ENCODE peak calls at places on chromosomes 12 and 14, in five cellular contexts. Y, I, H, Z and G are unnamed samples.

GRCh38 chr12:3130053-3130805 is 53.0 kb downstream of the TSPAN9 start:
- DNase-seq in I (no peak), H (no peak), Y (no peak), Z (no peak), G (no peak)

GRCh38 chr14:76919811-76920571 is 93.8 kb downstream of the LRRC74A start:
- DNase-seq in H (no peak), Y (peak), Z (no peak), I (peak), G (peak)

GRCh38 chr14:74038015-74038859 is 19.1 kb downstream of the BBOF1 start:
- DNase-seq in H (no peak), I (no peak), Z (no peak), Y (no peak), G (no peak)

GRCh38 chr12:123494124-123494843 is 36.3 kb downstream of the SNRNP35 start:
- DNase-seq in I (no peak), Y (peak), Z (no peak), H (no peak), G (no peak)

GRCh38 chr12:102439391-102440108 is 40.8 kb downstream of the IGF1 start:
- DNase-seq in H (no peak), I (no peak), Y (no peak), Z (no peak), G (no peak)

GRCh38 chr14:83342590-83342989 is 1808.9 kb upstream of the SEL1L start:
- DNase-seq in H (no peak), Z (no peak), I (no peak), Y (peak), G (no peak)

GRCh38 chr12:96219700-96220206 is 25.6 kb downstream of the ELK3 start:
- DNase-seq in Z (peak), Y (no peak), I (peak), H (peak), G (peak)

GRCh38 chr12:40505327-40505726 is 186.9 kb upstream of the CNTN1 start:
- DNase-seq in Y (no peak), I (no peak), Z (no peak), H (no peak), G (no peak)

GRCh38 chr14:99065551-99065950 is 206.4 kb downstream of the BCL11B start:
- DNase-seq in I (no peak), H (no peak), Y (no peak), Z (no peak), G (no peak)

GRCh38 chr12:5438671-5439200 is 6.8 kb downstream of the NTF3 start:
- DNase-seq in H (no peak), Y (no peak), Z (no peak), I (no peak), G (no peak)

GRCh38 chr12:62861586-62861985 is 73.4 kb downstream of the PPM1H start:
- DNase-seq in I (no peak), Y (no peak), Z (no peak), H (no peak), G (no peak)

GRCh38 chr14:64673748-64674147 is 30.5 kb upstream of the PLEKHG3 start:
- DNase-seq in Z (no peak), I (no peak), H (no peak), Y (no peak), G (no peak)

GRCh38 chr12:32084017-32084688 is 22.5 kb upstream of the BICD1 start:
- DNase-seq in I (no peak), H (no peak), Z (no peak), Y (no peak), G (no peak)

GRCh38 chr12:47903927-47904646 is 707 bp downstream of the VDR start:
- DNase-seq in Z (peak), Y (peak), H (peak), I (no peak), G (peak)

GRCh38 chr14:74492413-74493342 is at the start of gene NPC2:
- DNase-seq in H (no peak), Y (no peak), I (no peak), Z (no peak), G (no peak)

GRCh38 chr14:104544362-104544761 is 35.2 kb upstream of the C14orf180 start:
- DNase-seq in I (no peak), Z (no peak), H (no peak), Y (peak), G (no peak)

GRCh38 chr14:21852061-21852664 is 178.5 kb upstream of the OR4E1 start:
- DNase-seq in Y (peak), I (no peak), Z (no peak), H (no peak), G (no peak)

GRCh38 chr14:24398298-24398942 is 383 bp upstream of the NYNRIN start:
- DNase-seq in H (no peak), Y (no peak), I (no peak), Z (no peak), G (no peak)

GRCh38 chr12:27583057-27583797 is 59.2 kb downstream of the PPFIBP1 start:
- DNase-seq in I (no peak), Z (no peak), Y (no peak), H (no peak), G (no peak)

GRCh38 chr12:108468149-108468968 is 46.7 kb upstream of the FICD start:
- DNase-seq in I (no peak), Z (no peak), Y (no peak), H (no peak), G (no peak)

GRCh38 chr12:4268549-4269181 is 4.9 kb upstream of the CCND2 start:
- DNase-seq in Y (no peak), Z (no peak), H (no peak), I (no peak), G (no peak)

GRCh38 chr14:61662437-61663311 is 32.6 kb upstream of the HIF1A start:
- DNase-seq in Z (peak), H (no peak), I (peak), Y (no peak), G (peak)

GRCh38 chr12:88308825-88309224 is 166.7 kb downstream of the TMTC3 start:
- DNase-seq in Z (no peak), I (no peak), Y (no peak), H (peak), G (no peak)

GRCh38 chr14:64717870-64718269 is 13.6 kb downstream of the PLEKHG3 start:
- DNase-seq in Y (no peak), H (no peak), I (no peak), Z (no peak), G (no peak)

GRCh38 chr12:75883241-75883640 is 148.3 kb downstream of the PHLDA1 start:
- DNase-seq in Y (no peak), H (no peak), Z (no peak), I (no peak), G (no peak)

GRCh38 chr14:101788016-101788695 is 26.6 kb downstream of the PPP2R5C start:
- DNase-seq in H (no peak), Y (no peak), I (no peak), Z (no peak), G (no peak)

GRCh38 chr14:103846569-103847438 is 571 bp downstream of the PPP1R13B start:
- DNase-seq in Z (no peak), Y (peak), H (no peak), I (no peak), G (no peak)

GRCh38 chr12:93766802-93767523 is 89.8 kb downstream of the CRADD start:
- DNase-seq in H (no peak), Y (no peak), I (no peak), Z (no peak), G (no peak)

GRCh38 chr14:52269100-52269499 is 1.6 kb downstream of the PTGDR start:
- DNase-seq in Y (no peak), Z (no peak), I (no peak), H (no peak), G (no peak)
- H3K4me3 ChIP-seq in Y (peak), Z (no peak), I (no peak), H (no peak), G (no peak)

GRCh38 chr12:9124346-9125031 is 8.8 kb upstream of the A2M start:
- DNase-seq in H (no peak), Y (peak), Z (no peak), I (no peak), G (no peak)

GRCh38 chr12:9120487-9121184 is 4.9 kb upstream of the A2M start:
- DNase-seq in Z (no peak), I (no peak), H (no peak), Y (no peak), G (no peak)

GRCh38 chr12:9127484-9127883 is 11.8 kb upstream of the A2M start:
- DNase-seq in I (no peak), Y (peak), Z (no peak), H (no peak), G (no peak)

GRCh38 chr12:9122166-9122609 is 6.5 kb upstream of the A2M start:
- DNase-seq in I (no peak), Z (no peak), Y (no peak), H (no peak), G (no peak)

GRCh38 chr12:9123741-9124140 is 8.0 kb upstream of the A2M start:
- DNase-seq in Y (no peak), H (no peak), Z (no peak), I (no peak), G (no peak)
- H3K4me3 ChIP-seq in Y (peak), H (no peak), Z (no peak), I (no peak), G (no peak)

DNA sequence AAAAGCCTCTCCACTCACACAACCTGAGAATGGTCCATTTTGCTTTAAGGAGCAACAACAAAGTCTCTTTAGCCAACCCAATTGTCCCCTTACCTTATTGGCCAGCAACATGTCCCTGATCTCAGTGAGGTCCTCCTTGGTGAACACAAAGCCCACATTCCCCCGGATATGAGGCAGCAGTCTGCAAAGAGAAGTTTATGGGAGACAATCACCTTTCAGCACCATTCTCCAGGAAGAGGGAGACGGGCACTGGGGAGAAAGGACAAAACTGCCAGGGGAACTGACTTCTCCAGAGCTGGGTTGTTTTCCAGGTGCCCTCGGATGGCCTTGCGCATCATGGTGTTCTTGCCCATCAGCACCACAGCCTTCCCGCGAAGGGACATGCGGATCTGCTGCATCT is 1.9 kb downstream of the RPLP0 start:
- DNase-seq in I (no peak), H (no peak), Y (no peak), Z (no peak), G (no peak)
- H3K4me3 ChIP-seq in I (peak), H (peak), Y (peak), Z (no peak), G (no peak)

DNA sequence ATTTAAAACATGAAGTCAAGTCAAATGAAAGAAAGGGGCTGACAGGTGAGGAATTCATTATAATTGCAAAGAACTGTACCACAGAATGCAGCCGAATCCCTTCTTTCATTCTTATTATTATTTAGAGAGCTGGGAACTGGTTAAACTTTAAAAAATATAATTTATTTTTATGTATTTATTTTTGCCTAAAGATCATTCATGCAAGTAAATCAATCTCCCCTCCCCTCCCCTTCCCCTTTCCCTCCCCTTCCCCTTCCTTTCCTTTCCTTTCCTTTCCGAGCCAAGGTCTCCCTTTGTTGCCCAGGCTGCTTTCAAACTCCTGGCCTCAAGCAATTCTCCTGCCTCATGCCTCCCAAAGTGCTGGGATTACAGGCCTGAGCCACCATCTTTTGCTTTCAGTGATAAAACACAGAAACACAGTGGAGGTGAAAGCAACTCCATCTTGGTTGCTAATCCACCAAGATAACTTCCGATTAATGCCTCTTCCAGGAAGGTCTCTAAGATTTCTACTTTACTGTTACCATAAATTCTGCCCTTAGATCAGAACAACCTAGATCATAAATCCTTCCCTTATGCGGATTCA is 6.0 kb upstream of the UBC start:
- DNase-seq in Z (no peak), Y (no peak), H (no peak), I (no peak), G (no peak)
- H3K4me3 ChIP-seq in Z (no peak), Y (no peak), H (no peak), I (no peak), G (no peak)

DNA sequence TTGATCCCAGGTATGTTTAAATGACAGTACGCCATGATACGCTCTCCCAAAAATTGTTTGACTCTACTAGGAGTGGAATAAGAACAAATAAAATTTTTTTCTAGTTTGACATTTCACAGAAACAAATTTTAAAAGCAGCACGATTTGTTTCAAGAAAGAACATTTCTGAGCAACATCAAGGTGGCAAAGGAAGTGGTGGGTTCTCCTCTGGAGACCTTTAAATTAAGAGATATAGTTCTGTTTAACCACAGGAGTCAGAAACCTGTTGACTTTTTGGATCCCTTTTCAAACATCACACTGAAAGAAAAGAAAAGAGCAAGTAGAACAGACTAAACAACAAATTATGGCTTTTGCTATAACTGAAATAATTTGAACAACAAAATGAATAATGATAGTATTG is 2.5 kb upstream of the SLC6A13 start:
- DNase-seq in H (no peak), Z (no peak), Y (no peak), I (no peak), G (no peak)
- H3K4me3 ChIP-seq in H (no peak), Z (no peak), Y (no peak), I (no peak), G (no peak)

GRCh38 chr12:113403435-113404415 is at the start of gene SDS:
- DNase-seq in Y (no peak), I (no peak), H (no peak), Z (peak), G (no peak)
- H3K4me3 ChIP-seq in Y (peak), I (peak), H (no peak), Z (no peak), G (no peak)

GRCh38 chr14:72744416-72745120 is 149.3 kb downstream of the DPF3 start:
- DNase-seq in I (no peak), Y (no peak), Z (peak), H (no peak), G (no peak)

GRCh38 chr14:72747652-72748051 is 146.2 kb downstream of the DPF3 start:
- DNase-seq in I (no peak), Z (peak), Y (no peak), H (no peak), G (no peak)

GRCh38 chr14:72745546-72745945 is 148.4 kb downstream of the DPF3 start:
- DNase-seq in I (no peak), Y (no peak), H (peak), Z (no peak), G (peak)

GRCh38 chr14:72743626-72744025 is 150.3 kb downstream of the DPF3 start:
- DNase-seq in H (no peak), Y (no peak), Z (peak), I (no peak), G (no peak)

DNA sequence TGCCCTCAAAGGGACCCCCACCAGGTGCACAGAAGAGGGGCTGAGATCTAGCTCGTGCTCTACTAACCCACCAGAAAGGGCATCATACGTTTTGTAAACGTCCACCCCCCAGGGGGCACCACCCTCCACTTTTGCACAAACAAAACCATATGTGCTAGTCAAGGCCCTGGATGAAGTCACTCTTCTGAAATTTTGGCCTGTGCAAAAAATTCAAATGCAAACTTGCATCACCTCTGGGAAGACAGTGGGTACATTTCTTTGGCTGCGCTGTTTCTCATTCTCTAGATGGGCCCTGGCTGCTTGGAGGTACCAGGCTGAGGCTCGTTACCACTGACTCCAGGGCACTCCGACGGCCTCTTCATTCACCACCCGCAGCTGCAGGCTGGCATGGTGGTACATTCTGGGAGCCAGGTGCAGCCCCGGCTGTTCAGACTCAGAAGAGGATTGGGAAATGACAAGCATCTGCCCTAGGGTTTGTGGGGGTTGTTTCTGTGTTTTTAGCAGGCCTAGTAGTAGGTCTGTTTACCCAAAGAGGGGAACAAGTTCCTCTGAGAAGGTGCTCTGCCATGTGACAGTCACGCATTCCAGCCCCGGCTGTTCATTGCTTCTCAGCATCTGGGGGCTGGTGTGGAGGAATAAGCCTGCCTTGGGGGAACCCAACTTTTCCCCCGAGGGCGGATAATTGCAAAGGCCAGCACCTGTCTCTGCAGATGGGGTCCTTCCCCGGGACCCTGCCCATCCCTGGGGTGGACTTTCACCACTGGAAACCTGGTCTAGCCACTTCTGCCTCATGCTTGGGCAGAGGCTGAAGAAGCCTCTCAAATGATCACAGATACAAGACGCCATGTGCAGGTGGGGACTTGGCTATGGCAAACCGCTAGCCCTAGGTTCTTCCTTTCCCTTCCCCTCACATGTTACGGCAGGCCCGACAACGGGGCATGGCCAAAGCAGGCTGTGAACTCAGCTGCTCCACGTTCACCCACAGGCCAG is 147.6 kb downstream of the DPF3 start:
- DNase-seq in Y (peak), Z (peak), I (no peak), H (peak), G (no peak)
- H3K4me3 ChIP-seq in Y (no peak), Z (no peak), I (no peak), H (peak), G (no peak)

DNA sequence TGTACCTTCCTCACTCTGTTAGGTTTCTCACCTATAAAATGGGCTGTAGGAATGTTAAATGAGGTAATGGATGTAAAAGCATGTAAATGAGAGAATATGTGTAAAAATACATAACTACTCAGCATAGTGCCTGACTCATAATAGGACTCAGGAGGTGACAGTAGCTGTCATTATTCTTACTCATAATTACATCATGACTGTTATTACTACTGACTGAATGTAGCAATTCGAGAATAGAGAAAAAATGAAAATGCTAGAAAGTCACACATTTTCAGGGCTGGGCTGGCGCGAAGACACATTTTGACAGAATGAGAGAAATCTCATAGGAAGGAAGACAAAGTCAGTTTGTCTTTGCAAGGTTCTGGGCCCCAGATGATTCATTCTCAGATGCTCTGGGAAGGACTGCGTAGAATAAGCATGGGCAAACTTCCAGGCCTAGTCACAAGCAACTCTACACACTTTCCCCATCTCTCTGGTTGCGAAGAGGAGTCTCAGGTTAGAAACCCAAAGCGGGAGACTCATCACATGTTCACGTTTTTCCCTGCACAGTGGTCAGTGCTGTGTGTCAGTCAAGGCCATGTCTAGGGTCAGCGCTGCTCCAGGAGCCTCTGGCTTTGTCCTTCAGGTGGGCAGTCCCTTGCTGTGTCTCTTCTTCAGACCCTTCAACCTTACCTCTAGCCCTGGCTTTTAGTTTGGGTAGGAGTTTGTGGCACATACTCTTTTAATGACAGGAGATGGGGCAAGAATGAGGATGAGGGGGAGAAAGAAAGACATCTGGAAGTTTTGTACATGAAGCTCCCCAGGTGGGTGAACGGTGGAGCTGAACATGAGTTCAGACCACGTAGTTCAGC is 8.4 kb downstream of the GPRC5A start:
- DNase-seq in I (peak), Z (no peak), H (peak), Y (no peak), G (peak)
- H3K4me3 ChIP-seq in I (no peak), Z (no peak), H (peak), Y (no peak), G (no peak)

DNA sequence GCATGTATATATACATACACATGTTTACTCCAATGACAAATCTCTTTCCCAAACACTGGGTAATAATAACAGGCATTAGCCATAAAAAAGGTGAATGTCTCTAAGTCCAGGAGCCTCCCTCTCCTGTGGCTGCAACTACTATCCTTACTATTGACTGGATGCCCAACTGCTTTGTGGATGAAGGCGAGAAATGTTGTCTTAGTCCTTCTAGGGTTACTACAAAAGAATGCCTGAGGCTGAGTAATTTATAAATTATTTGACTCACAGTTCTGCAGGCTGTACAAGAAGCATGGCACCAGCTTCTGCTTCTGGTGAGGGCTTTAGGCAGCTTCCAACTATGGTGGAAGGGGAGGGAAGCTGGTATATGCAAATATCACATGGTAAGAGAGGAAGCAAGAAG is 366.0 kb upstream of the DDHD1 start:
- DNase-seq in Y (no peak), H (no peak), Z (no peak), I (no peak), G (no peak)
- H3K4me3 ChIP-seq in Y (no peak), H (no peak), Z (no peak), I (no peak), G (no peak)